ENCODE peak calls at places on chromosomes 12 and 14, in five cellular contexts. R is foreskin fibroblast; K is pancreas; N is activated CD4-positive, alpha-beta T cell treated with anti-CD3 and anti-CD28 coated beads for 36 hours; D is activated T-helper 1 cell treated with Interleukin-2 at 50 U/mL for 16 hours. S is an unnamed sample.

GRCh38 chr12:31362759-31363415 is 36.9 kb upstream of the SINHCAF start:
- DNase-seq in R (no peak), K (no peak), N (peak), D (no peak), S (no peak)

GRCh38 chr12:46468159-46468558 is 95.6 kb upstream of the SLC38A2 start:
- DNase-seq in R (no peak), K (no peak), N (no peak), D (no peak), S (no peak)

GRCh38 chr12:27305673-27306504 is 26.7 kb upstream of the BMAL2 start:
- DNase-seq in R (no peak), K (no peak), N (no peak), D (no peak), S (no peak)

GRCh38 chr12:130879212-130879686 is 7.4 kb downstream of the RAN start:
- DNase-seq in R (no peak), K (no peak), N (no peak), D (no peak), S (no peak)

GRCh38 chr12:60539592-60539991 is 943.8 kb downstream of the SLC16A7 start:
- DNase-seq in R (no peak), K (no peak), N (no peak), D (no peak), S (no peak)

GRCh38 chr12:68792952-68793351 is 15.0 kb upstream of the MDM2 start:
- DNase-seq in R (no peak), K (no peak), N (peak), D (no peak), S (no peak)

GRCh38 chr14:93112891-93113677 is 2.6 kb downstream of the ITPK1 start:
- DNase-seq in R (peak), K (peak), N (peak), D (peak), S (peak)

GRCh38 chr12:92059976-92060375 is 85.7 kb downstream of the BTG1 start:
- DNase-seq in R (peak), K (no peak), N (no peak), D (no peak), S (peak)

GRCh38 chr14:55752580-55753365 is 172.8 kb downstream of the KTN1 start:
- DNase-seq in R (peak), K (peak), N (no peak), D (no peak), S (no peak)

GRCh38 chr12:95085612-95086011 is 12.2 kb upstream of the NR2C1 start:
- DNase-seq in R (no peak), K (no peak), N (no peak), D (no peak), S (no peak)

GRCh38 chr12:92138144-92138543 is 7.5 kb downstream of the BTG1 start:
- DNase-seq in R (no peak), K (no peak), N (no peak), D (no peak), S (no peak)

S was measured in GM04504.